ENCODE peak calls at places on chromosomes 3 and 15, in four cellular contexts. V is breast epithelium, T is coronary artery, U is PC-3. J is an unnamed sample.

GRCh38 chr3:154334973-154335420 is 10.7 kb upstream of the DHX36 start:
- DNase-seq in V (no peak), T (no peak), U (peak), J (peak)

GRCh38 chr15:52150043-52150825 is 37.7 kb upstream of the BCL2L10 start:
- DNase-seq in T (no peak), V (no peak), U (no peak), J (no peak)

GRCh38 chr3:5262507-5262906 is 75.0 kb downstream of the EDEM1 start:
- DNase-seq in U (no peak), V (no peak), T (no peak), J (no peak)

GRCh38 chr3:127037423-127037841 is 54.5 kb downstream of the PLXNA1 start:
- DNase-seq in T (no peak), U (no peak), V (no peak), J (no peak)

GRCh38 chr3:61875073-61875472 is 313.7 kb downstream of the PTPRG start:
- DNase-seq in V (no peak), U (no peak), T (no peak), J (no peak)

GRCh38 chr3:128845695-128846491 is 33.5 kb upstream of the ACAD9 start:
- DNase-seq in U (no peak), T (peak), V (peak), J (peak)

GRCh38 chr3:61936344-61936937 is 375.1 kb downstream of the PTPRG start:
- DNase-seq in U (no peak), T (no peak), V (no peak), J (peak)

GRCh38 chr3:191376742-191377141 is 46.4 kb upstream of the UTS2B start:
- DNase-seq in V (no peak), T (no peak), U (peak), J (no peak)

GRCh38 chr3:160194438-160194837 is 30.8 kb upstream of the C3orf80 start:
- DNase-seq in T (no peak), U (no peak), V (no peak), J (no peak)

GRCh38 chr3:16658004-16658932 is 53.0 kb upstream of the DAZL start:
- DNase-seq in U (no peak), T (no peak), V (no peak), J (no peak)
- TF ChIP-seq CTCF in U (no peak), T (no peak), V (no peak), J (no peak)

GRCh38 chr15:80695099-80695910 is at the start of gene ABHD17C:
- DNase-seq in U (peak), V (peak), T (peak), J (peak)

GRCh38 chr15:80693682-80694623 is 1.2 kb upstream of the ABHD17C start:
- DNase-seq in U (peak), V (no peak), T (no peak), J (peak)

GRCh38 chr15:80694624-80695098 is 449 bp upstream of the ABHD17C start:
- DNase-seq in U (peak), T (no peak), V (no peak), J (no peak)

GRCh38 chr15:80697316-80697715 is 2.2 kb downstream of the ABHD17C start:
- DNase-seq in V (no peak), U (peak), T (no peak), J (no peak)

DNA sequence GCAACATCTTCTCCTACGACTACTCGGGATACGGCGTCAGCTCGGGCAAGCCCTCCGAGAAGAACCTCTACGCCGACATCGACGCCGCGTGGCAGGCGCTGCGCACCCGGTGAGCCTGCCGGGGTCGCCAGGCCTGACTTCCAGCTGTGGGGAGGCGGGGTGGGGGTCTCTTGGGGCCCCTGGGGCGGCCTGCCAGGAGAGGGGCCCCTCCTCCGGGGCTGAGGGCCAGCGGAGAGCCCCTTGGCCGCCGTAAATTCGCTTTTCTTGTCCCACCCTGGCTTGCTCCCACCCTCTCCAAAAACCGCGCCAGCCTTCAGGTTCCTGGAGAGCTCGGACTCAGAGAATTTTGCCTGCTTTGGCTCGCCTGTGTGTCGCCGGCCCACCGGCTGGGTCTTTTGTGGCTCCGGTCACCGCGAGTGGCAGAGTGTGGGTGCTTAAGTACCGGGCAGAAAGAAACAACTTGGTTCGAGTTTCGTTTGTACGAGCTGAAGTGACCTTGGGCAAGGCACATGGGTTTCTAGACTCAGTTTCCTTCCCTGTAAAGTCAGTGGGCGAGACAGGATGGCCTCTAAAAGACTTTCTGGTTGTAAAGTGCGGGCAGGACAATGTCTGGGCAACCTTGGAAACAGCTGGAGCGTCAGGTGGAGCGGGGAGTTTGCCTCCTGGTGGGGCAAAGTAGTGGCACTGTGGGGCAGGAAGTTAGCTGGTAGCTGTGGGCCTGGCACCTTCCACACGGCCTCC is 971 bp downstream of the ABHD17C start:
- DNase-seq in T (no peak), U (peak), V (no peak), J (no peak)
- TF ChIP-seq CTCF in T (no peak), U (peak), V (no peak), J (no peak)

GRCh38 chr3:38117163-38117716 is 19.7 kb downstream of the ACAA1 start:
- DNase-seq in U (peak), V (peak), T (no peak), J (no peak)
- TF ChIP-seq CTCF in U (no peak), V (no peak), T (no peak), J (no peak)

DNA sequence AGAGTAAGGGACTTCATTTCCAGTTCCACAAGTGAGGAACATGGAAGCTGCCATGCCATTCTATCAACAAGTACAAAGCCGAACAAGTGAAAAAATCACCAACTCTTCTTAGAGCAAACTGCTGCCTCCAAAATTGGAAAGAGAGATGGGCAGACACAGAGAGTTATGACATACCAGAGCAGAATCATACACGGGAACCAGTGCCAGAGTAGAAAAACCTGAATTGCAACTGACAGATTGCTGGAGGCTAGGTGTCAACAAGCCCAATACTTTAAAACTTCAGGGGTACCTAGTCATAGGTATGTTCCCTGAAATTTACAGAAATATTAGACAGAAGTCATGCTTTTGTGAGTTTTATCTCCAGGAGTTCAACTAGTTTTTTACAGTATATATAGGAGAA is 62.0 kb downstream of the TTBK2 start:
- DNase-seq in T (no peak), V (no peak), U (peak), J (no peak)
- TF ChIP-seq CTCF in T (no peak), V (no peak), U (no peak), J (no peak)

GRCh38 chr3:98972155-98972554 is 70.7 kb upstream of the DCBLD2 start:
- DNase-seq in T (no peak), U (peak), V (no peak), J (no peak)
- TF ChIP-seq CTCF in T (no peak), U (no peak), V (no peak), J (no peak)

DNA sequence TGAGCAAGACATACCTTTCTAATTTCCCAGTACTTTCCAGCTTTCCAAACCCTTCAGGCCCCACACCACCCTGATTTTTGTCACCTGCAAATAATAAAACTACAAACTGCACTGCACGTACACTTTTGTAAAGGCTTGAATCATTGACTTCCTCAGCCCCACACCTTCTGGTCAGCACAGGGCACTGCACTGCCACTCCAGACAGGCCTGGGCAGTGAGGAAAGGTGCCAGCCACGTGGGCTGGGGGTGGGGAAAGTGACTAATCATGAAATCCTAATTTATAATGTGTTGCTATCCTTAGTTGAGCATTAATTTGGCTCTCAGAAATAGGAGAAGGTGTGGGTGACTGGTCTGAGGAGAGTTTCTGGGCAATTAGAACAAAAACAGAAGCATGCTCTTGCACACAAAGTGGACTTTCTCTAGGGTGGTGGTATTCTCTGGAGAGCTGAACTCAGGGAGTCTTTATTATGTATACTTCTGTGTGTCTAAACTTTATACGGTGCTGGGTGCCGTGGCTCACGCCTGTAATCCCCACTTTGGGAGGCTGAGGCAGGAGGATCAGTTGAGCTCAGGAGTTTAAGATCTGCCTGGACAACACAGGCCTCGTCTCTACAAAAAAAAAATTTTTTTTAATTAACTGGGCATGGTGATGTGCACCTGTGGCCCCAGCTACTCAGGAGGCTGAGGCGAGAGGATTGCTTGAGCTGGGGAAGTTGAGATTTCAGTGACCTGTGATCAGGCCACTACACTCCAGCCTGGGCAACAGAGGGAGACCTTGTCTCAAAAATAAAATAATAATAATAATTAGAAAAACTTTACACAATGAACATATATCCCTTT is 58.2 kb upstream of the FLNB start:
- DNase-seq in T (no peak), U (peak), V (no peak), J (no peak)
- TF ChIP-seq CTCF in T (peak), U (peak), V (no peak), J (no peak)

GRCh38 chr3:122382888-122383666 is at the start of gene MIX23:
- DNase-seq in V (peak), U (peak), T (peak), J (peak)
- TF ChIP-seq CTCF in V (no peak), U (no peak), T (peak), J (no peak)

DNA sequence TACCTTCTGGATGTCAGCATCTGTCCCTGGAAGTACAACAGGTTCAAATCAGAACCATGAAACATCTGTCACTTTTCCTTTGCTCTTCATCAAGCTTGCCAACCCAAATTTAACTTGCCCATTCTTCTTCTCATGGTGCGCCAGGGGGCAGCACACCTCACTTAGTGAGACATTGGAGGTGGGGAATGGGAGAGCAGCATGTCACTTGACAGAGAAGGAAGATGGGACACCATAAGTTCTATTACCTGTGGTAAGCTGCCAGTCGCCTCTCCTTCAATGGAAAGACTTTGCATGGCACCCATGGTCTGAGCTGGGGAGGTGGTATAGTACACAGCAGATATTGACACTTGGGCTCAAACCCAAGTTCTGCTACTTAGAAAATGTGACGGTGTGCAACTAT is 2.9 kb downstream of the SCN5A start:
- DNase-seq in T (peak), V (no peak), U (peak), J (peak)
- TF ChIP-seq CTCF in T (no peak), V (no peak), U (peak), J (peak)